ENCODE peak calls at places on chromosome 3, in five cellular contexts. One of them, this sample, is unnamed.
A peak's percentile ranks its signal among the peaks of the same experiment; 100 is the strongest.

GRCh38 chr3:188021502-188022040 is 132.4 kb upstream of the LPP start:
- DNase-seq in GM20000: no peak
- DNase-seq in prostate gland: no peak
- DNase-seq in neural crest cell: no peak
- DNase-seq in adrenal gland: no peak
- DNase-seq in this sample: no peak

GRCh38 chr3:152474585-152474984 is 205.9 kb downstream of the MBNL1 start:
- DNase-seq in prostate gland: no peak
- DNase-seq in neural crest cell: no peak
- DNase-seq in GM20000: peak; percentile 40
- DNase-seq in adrenal gland: peak; percentile 28
- DNase-seq in this sample: no peak

GRCh38 chr3:175103298-175103697 is 244.2 kb downstream of the NAALADL2 start:
- DNase-seq in neural crest cell: no peak
- DNase-seq in adrenal gland: no peak
- DNase-seq in prostate gland: no peak
- DNase-seq in GM20000: no peak
- DNase-seq in this sample: no peak

GRCh38 chr3:21331321-21331720 is 419.7 kb downstream of the ZNF385D start:
- DNase-seq in adrenal gland: no peak
- DNase-seq in GM20000: no peak
- DNase-seq in neural crest cell: no peak
- DNase-seq in prostate gland: no peak
- DNase-seq in this sample: no peak

GRCh38 chr3:141302364-141303141 is 65.8 kb upstream of the ZBTB38 start:
- DNase-seq in adrenal gland: peak; percentile 85
- DNase-seq in GM20000: no peak
- DNase-seq in neural crest cell: no peak
- DNase-seq in prostate gland: no peak
- DNase-seq in this sample: no peak

GRCh38 chr3:124119056-124119721 is 127.3 kb upstream of the ROPN1 start:
- DNase-seq in neural crest cell: no peak
- DNase-seq in adrenal gland: peak; percentile 53
- DNase-seq in GM20000: no peak
- DNase-seq in prostate gland: no peak
- DNase-seq in this sample: no peak

GRCh38 chr3:144553301-144553700 is 581.7 kb downstream of the DIPK2A start:
- DNase-seq in adrenal gland: no peak
- DNase-seq in prostate gland: no peak
- DNase-seq in neural crest cell: no peak
- DNase-seq in GM20000: no peak
- DNase-seq in this sample: no peak

GRCh38 chr3:152175576-152175883 is 93.2 kb upstream of the MBNL1 start:
- DNase-seq in neural crest cell: no peak
- DNase-seq in GM20000: no peak
- DNase-seq in prostate gland: no peak
- DNase-seq in adrenal gland: no peak
- DNase-seq in this sample: no peak

GRCh38 chr3:28745904-28746617 is 397.4 kb upstream of the AZI2 start:
- DNase-seq in prostate gland: no peak
- DNase-seq in neural crest cell: no peak
- DNase-seq in adrenal gland: no peak
- DNase-seq in GM20000: no peak
- DNase-seq in this sample: no peak

GRCh38 chr3:163175970-163176369 is 1679.4 kb downstream of the OTOL1 start:
- DNase-seq in GM20000: no peak
- DNase-seq in prostate gland: no peak
- DNase-seq in adrenal gland: no peak
- DNase-seq in neural crest cell: no peak
- DNase-seq in this sample: no peak

GRCh38 chr3:55416381-55416821 is 70.7 kb downstream of the WNT5A start:
- DNase-seq in adrenal gland: no peak
- DNase-seq in neural crest cell: no peak
- DNase-seq in prostate gland: no peak
- DNase-seq in GM20000: no peak
- DNase-seq in this sample: no peak

GRCh38 chr3:49724586-49724985 is 835 bp upstream of the GMPPB start:
- DNase-seq in neural crest cell: no peak
- DNase-seq in adrenal gland: peak; percentile 57
- DNase-seq in GM20000: peak; percentile 58
- DNase-seq in prostate gland: no peak
- DNase-seq in this sample: no peak

GRCh38 chr3:62372621-62373041 is 719 bp downstream of the FEZF2 start:
- DNase-seq in prostate gland: no peak
- DNase-seq in GM20000: peak; percentile 23
- DNase-seq in adrenal gland: no peak
- DNase-seq in neural crest cell: no peak
- DNase-seq in this sample: no peak

GRCh38 chr3:142180761-142181362 is 31.5 kb upstream of the TFDP2 start:
- DNase-seq in neural crest cell: peak; percentile 15
- DNase-seq in adrenal gland: peak; percentile 59
- DNase-seq in prostate gland: peak; percentile 8
- DNase-seq in GM20000: peak; percentile 5
- DNase-seq in this sample: no peak

GRCh38 chr3:186583820-186584219 is 13.3 kb downstream of the DNAJB11 start:
- DNase-seq in prostate gland: no peak
- DNase-seq in neural crest cell: no peak
- DNase-seq in GM20000: no peak
- DNase-seq in adrenal gland: no peak
- DNase-seq in this sample: no peak

GRCh38 chr3:177119829-177120228 is 77.5 kb downstream of the TBL1XR1 start:
- DNase-seq in adrenal gland: no peak
- DNase-seq in neural crest cell: no peak
- DNase-seq in prostate gland: no peak
- DNase-seq in GM20000: no peak
- DNase-seq in this sample: no peak

GRCh38 chr3:115623414-115623868 is at the start of gene GAP43:
- DNase-seq in prostate gland: no peak
- DNase-seq in GM20000: no peak
- DNase-seq in adrenal gland: peak; percentile 52
- DNase-seq in neural crest cell: peak; percentile 37
- DNase-seq in this sample: no peak

GRCh38 chr3:167723872-167724271 is 10.8 kb downstream of the PDCD10 start:
- DNase-seq in adrenal gland: no peak
- DNase-seq in prostate gland: no peak
- DNase-seq in neural crest cell: no peak
- DNase-seq in GM20000: no peak
- DNase-seq in this sample: no peak

GRCh38 chr3:13874891-13875290 is 5.0 kb downstream of the WNT7A start:
- DNase-seq in neural crest cell: no peak
- DNase-seq in adrenal gland: no peak
- DNase-seq in GM20000: no peak
- DNase-seq in prostate gland: no peak
- DNase-seq in this sample: no peak

GRCh38 chr3:138348107-138348949 is at the start of gene MRAS:
- DNase-seq in adrenal gland: peak; percentile 86
- DNase-seq in prostate gland: peak; percentile 36
- DNase-seq in GM20000: peak; percentile 50
- DNase-seq in neural crest cell: peak; percentile 63
- DNase-seq in this sample: peak; percentile 48

GRCh38 chr3:153097213-153097612 is 64.8 kb upstream of the RAP2B start:
- DNase-seq in adrenal gland: no peak
- DNase-seq in GM20000: no peak
- DNase-seq in prostate gland: no peak
- DNase-seq in neural crest cell: no peak
- DNase-seq in this sample: no peak

GRCh38 chr3:137105277-137105977 is 147.6 kb downstream of the IL20RB start:
- DNase-seq in neural crest cell: peak; percentile 39
- DNase-seq in prostate gland: peak; percentile 24
- DNase-seq in adrenal gland: peak; percentile 34
- DNase-seq in GM20000: peak; percentile 42
- DNase-seq in this sample: no peak

GRCh38 chr3:186277268-186277909 is 84.6 kb downstream of the DGKG start:
- DNase-seq in neural crest cell: peak; percentile 13
- DNase-seq in adrenal gland: peak; percentile 58
- DNase-seq in GM20000: no peak
- DNase-seq in prostate gland: no peak
- DNase-seq in this sample: no peak

GRCh38 chr3:60552581-60552980 is 698.7 kb downstream of the FHIT start:
- DNase-seq in prostate gland: no peak
- DNase-seq in adrenal gland: no peak
- DNase-seq in neural crest cell: no peak
- DNase-seq in GM20000: no peak
- DNase-seq in this sample: no peak

GRCh38 chr3:55486857-55487375 is at the start of gene WNT5A:
- DNase-seq in neural crest cell: peak; percentile 40
- DNase-seq in GM20000: no peak
- DNase-seq in prostate gland: no peak
- DNase-seq in adrenal gland: no peak
- DNase-seq in this sample: peak; percentile 25

GRCh38 chr3:99627062-99627826 is 11.2 kb upstream of the COL8A1 start:
- DNase-seq in GM20000: no peak
- DNase-seq in adrenal gland: no peak
- DNase-seq in neural crest cell: no peak
- DNase-seq in prostate gland: no peak
- DNase-seq in this sample: no peak

GRCh38 chr3:183226333-183226732 is 26.7 kb upstream of the B3GNT5 start:
- DNase-seq in GM20000: no peak
- DNase-seq in prostate gland: no peak
- DNase-seq in neural crest cell: no peak
- DNase-seq in adrenal gland: no peak
- DNase-seq in this sample: no peak

GRCh38 chr3:175591375-175591774 is 732.2 kb downstream of the NAALADL2 start:
- DNase-seq in prostate gland: no peak
- DNase-seq in neural crest cell: no peak
- DNase-seq in GM20000: no peak
- DNase-seq in adrenal gland: no peak
- DNase-seq in this sample: no peak

GRCh38 chr3:113496924-113497323 is 18.0 kb downstream of the SPICE1 start:
- DNase-seq in adrenal gland: no peak
- DNase-seq in GM20000: no peak
- DNase-seq in neural crest cell: no peak
- DNase-seq in prostate gland: no peak
- DNase-seq in this sample: no peak

GRCh38 chr3:46948830-46949671 is 27.5 kb downstream of the CCDC12 start:
- DNase-seq in neural crest cell: no peak
- DNase-seq in GM20000: peak; percentile 56
- DNase-seq in adrenal gland: peak; percentile 55
- DNase-seq in prostate gland: no peak
- DNase-seq in this sample: no peak

GRCh38 chr3:85576091-85576690 is 617.4 kb downstream of the CADM2 start:
- DNase-seq in prostate gland: no peak
- DNase-seq in GM20000: peak; percentile 40
- DNase-seq in adrenal gland: peak; percentile 72
- DNase-seq in neural crest cell: peak; percentile 58
- DNase-seq in this sample: peak; percentile 62

GRCh38 chr3:174334111-174334510 is 525.0 kb upstream of the NAALADL2 start:
- DNase-seq in neural crest cell: no peak
- DNase-seq in GM20000: no peak
- DNase-seq in adrenal gland: no peak
- DNase-seq in prostate gland: no peak
- DNase-seq in this sample: no peak

GRCh38 chr3:196292281-196292923 is 4.9 kb upstream of the PCYT1A start:
- DNase-seq in prostate gland: no peak
- DNase-seq in neural crest cell: no peak
- DNase-seq in GM20000: peak; percentile 57
- DNase-seq in adrenal gland: no peak
- DNase-seq in this sample: no peak
- TF ChIP-seq CTCF in prostate gland: no peak
- TF ChIP-seq CTCF in neural crest cell: no peak
- TF ChIP-seq CTCF in GM20000: peak; percentile 3
- TF ChIP-seq CTCF in adrenal gland: no peak
- TF ChIP-seq CTCF in this sample: no peak

GRCh38 chr3:149480326-149481017 is 6.0 kb downstream of the TM4SF4 start:
- DNase-seq in GM20000: peak; percentile 77
- DNase-seq in adrenal gland: peak; percentile 80
- DNase-seq in neural crest cell: peak; percentile 75
- DNase-seq in prostate gland: peak; percentile 59
- DNase-seq in this sample: no peak
- TF ChIP-seq CTCF in GM20000: peak; percentile 75
- TF ChIP-seq CTCF in adrenal gland: peak; percentile 87
- TF ChIP-seq CTCF in neural crest cell: peak; percentile 74
- TF ChIP-seq CTCF in prostate gland: peak; percentile 27
- TF ChIP-seq CTCF in this sample: peak; percentile 52

DNA sequence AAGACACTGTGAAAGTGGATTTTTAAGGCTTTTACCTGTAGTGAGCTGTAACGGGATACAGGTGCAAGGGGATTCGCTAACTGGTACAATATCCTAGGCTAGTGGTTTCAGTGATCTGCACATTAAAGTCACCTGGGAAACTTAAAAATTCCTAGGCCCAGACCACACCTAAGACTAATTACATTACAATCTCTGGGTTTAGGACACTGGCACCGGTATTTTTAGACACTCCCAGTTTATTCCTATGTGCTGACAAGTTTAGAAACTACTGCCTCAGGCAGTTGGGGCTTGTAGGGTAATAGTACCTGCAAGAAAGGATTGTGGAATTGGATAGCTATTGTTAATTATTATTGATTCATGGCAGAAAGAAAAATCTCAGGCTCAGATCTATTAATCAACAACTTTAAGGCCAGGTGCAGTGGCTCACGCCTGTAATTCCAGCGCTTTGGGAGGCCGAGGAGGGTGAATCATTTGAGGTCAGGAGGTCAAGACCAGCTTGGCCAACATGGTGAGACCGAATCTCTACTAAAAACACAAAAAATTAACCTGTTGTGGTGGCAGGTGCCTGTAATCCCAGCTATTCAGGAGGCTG is 50.4 kb upstream of the CASR start:
- DNase-seq in GM20000: no peak
- DNase-seq in adrenal gland: no peak
- DNase-seq in neural crest cell: no peak
- DNase-seq in prostate gland: no peak
- DNase-seq in this sample: no peak
- TF ChIP-seq CTCF in GM20000: no peak
- TF ChIP-seq CTCF in adrenal gland: no peak
- TF ChIP-seq CTCF in neural crest cell: no peak
- TF ChIP-seq CTCF in prostate gland: no peak
- TF ChIP-seq CTCF in this sample: no peak

DNA sequence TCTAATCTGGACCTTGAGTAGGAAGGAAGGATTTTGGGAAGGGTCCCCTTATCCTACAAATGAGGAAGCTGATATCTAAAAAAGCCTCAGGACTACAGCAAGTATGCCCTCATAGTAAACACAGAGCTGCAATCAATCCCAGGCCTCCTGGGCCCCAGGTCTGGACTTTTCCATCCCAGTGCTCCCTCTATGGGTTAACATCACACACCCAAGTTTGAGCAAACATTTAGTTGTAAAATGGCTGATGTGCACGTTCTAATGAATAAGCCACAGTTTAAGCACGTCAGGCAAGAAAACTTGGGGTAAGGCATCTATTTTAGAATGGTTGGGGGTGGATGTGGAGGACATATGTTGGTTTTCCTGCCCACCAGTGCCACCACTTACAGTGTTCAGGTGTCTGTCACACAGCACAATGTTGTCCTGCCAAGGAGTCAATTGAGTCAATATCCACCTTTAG is 44.3 kb upstream of the UBE2E1 start:
- DNase-seq in neural crest cell: no peak
- DNase-seq in prostate gland: no peak
- DNase-seq in GM20000: peak; percentile 63
- DNase-seq in adrenal gland: peak; percentile 10
- DNase-seq in this sample: no peak
- TF ChIP-seq CTCF in neural crest cell: peak; percentile 49
- TF ChIP-seq CTCF in prostate gland: no peak
- TF ChIP-seq CTCF in GM20000: peak; percentile 7
- TF ChIP-seq CTCF in adrenal gland: peak; percentile 10
- TF ChIP-seq CTCF in this sample: no peak